ENCODE peak calls at places on chromosome 19, in seven cellular contexts. B, T, Z, S, C, F and A are unnamed samples.

GRCh38 chr19:10636304-10636972 is 11.1 kb downstream of the SLC44A2 start:
- DNase-seq in S (no peak), B (no peak), C (no peak), Z (no peak), F (peak), T (no peak), A (no peak)

GRCh38 chr19:2194513-2195078 is 30.9 kb downstream of the DOT1L start:
- DNase-seq in F (no peak), S (no peak), C (no peak), T (no peak), Z (no peak), B (no peak), A (no peak)

GRCh38 chr19:17327068-17327653 is 7.5 kb downstream of the ANO8 start:
- DNase-seq in T (no peak), Z (no peak), F (no peak), C (no peak), B (no peak), S (no peak), A (no peak)

GRCh38 chr19:17149393-17150135 is 65.6 kb upstream of the USE1 start:
- DNase-seq in S (no peak), T (no peak), Z (no peak), F (no peak), C (no peak), B (no peak), A (no peak)

GRCh38 chr19:37928527-37929286 is 21.7 kb downstream of the SIPA1L3 start:
- DNase-seq in T (no peak), Z (no peak), C (no peak), B (no peak), S (no peak), F (peak), A (no peak)

GRCh38 chr19:49896863-49897621 is at the start of gene IL4I1:
- DNase-seq in T (no peak), F (no peak), C (peak), S (peak), B (no peak), Z (no peak), A (no peak)

GRCh38 chr19:679418-680286 is 3.5 kb downstream of the FSTL3 start:
- DNase-seq in F (peak), T (peak), Z (peak), C (peak), B (peak), S (no peak), A (peak)

GRCh38 chr19:2385053-2385721 is 25.1 kb downstream of the TMPRSS9 start:
- DNase-seq in F (peak), T (peak), B (peak), S (no peak), Z (no peak), C (peak), A (peak)

GRCh38 chr19:18637644-18638630 is 1.1 kb downstream of the KLHL26 start:
- DNase-seq in S (no peak), T (no peak), B (no peak), Z (no peak), F (peak), C (no peak), A (no peak)
- TF ChIP-seq CTCF in S (no peak), T (no peak), B (no peak), Z (no peak), F (no peak), C (no peak), A (no peak)

DNA sequence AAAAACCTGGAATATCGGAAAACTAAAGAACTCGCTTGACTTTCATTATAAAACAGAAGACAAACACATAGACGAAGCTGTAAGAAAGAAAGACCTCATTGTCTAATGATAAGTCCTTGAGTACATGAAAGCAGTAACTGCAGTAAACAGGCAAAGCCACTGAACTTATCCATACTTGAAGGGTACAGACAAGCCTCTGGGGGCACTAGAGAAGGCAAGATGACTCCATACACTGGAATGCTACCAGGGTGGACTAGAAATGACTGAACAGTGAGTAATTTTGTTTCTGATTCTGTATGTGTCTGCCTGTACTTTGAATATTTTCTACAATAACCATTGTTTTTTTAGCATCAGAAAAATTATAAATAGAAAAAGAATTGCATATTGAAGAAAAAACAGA is 507.9 kb downstream of the UQCRFS1 start:
- DNase-seq in Z (peak), F (no peak), B (peak), T (no peak), C (peak), S (no peak), A (peak)
- TF ChIP-seq CTCF in Z (peak), F (peak), B (peak), T (peak), C (peak), S (no peak), A (peak)

DNA sequence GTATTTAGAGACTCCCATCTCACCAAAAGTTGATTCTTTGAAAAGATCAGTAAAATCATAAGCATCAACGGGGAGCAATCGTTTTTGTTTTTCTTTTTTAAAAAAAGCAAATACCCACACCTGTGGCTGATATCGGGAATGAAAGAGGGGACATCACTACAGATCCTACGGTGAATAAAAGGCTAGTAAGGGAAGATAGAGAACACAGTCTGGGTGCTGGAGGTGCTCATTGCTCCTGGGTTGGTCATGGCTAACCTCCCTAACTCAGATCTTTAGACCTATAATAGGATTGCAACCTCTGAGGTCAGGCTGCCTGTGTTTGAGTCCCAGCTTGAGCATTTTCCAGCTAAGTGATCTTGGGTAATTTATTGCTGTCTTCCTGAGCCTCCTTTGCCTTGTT is 1.1 kb downstream of the EHD2 start:
- DNase-seq in S (no peak), B (no peak), T (no peak), F (no peak), C (no peak), Z (no peak), A (no peak)
- TF ChIP-seq CTCF in S (no peak), B (no peak), T (no peak), F (no peak), C (no peak), Z (no peak), A (no peak)

GRCh38 chr19:51772977-51773376 is 12.0 kb downstream of the FPR2 start:
- DNase-seq in B (no peak), F (no peak), Z (no peak), C (no peak), S (no peak), T (no peak), A (no peak)

GRCh38 chr19:51779703-51780102 is 15.3 kb upstream of the FPR3 start:
- DNase-seq in S (no peak), C (no peak), B (no peak), Z (no peak), T (no peak), F (no peak), A (no peak)

GRCh38 chr19:51783373-51783772 is 11.6 kb upstream of the FPR3 start:
- DNase-seq in Z (no peak), S (no peak), T (no peak), F (peak), B (no peak), C (peak), A (no peak)

GRCh38 chr19:51777570-51778460 is 16.8 kb downstream of the FPR2 start:
- DNase-seq in C (peak), F (peak), Z (peak), S (peak), B (peak), T (peak), A (peak)
- TF ChIP-seq CTCF in C (peak), F (peak), Z (peak), S (peak), B (peak), T (peak), A (peak)

GRCh38 chr19:35369522-35369921 is 1.3 kb upstream of the GPR42 start:
- DNase-seq in B (no peak), C (no peak), S (no peak), Z (no peak), F (no peak), T (no peak), A (no peak)

GRCh38 chr19:35363711-35364425 is 5.6 kb downstream of the FFAR3 start:
- DNase-seq in Z (no peak), C (no peak), B (no peak), S (no peak), T (no peak), F (no peak), A (no peak)

GRCh38 chr19:35365303-35365702 is 5.6 kb upstream of the GPR42 start:
- DNase-seq in S (no peak), T (no peak), B (no peak), C (no peak), Z (no peak), F (no peak), A (no peak)

GRCh38 chr19:35370722-35371121 is at the start of gene GPR42:
- DNase-seq in F (no peak), Z (no peak), C (no peak), S (no peak), T (no peak), B (no peak), A (no peak)

DNA sequence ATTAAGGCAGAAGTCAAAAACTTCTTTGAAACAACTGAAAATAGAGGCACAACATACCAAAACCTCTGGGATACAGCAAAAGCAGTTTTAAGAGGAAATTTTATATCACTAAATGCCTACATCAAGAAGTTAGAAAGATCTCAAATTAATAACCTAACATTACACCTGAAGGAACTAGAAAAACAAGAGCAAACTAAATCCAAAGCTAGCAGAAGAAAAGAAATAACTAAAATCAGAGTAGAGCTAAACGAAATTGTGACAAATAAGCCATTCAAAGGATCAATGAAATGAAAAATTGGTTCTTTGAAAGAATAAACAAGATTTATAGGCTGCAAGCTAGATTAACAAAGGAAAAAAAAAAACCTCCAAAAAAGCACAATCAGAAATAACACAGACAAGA is 2.5 kb upstream of the GPR42 start:
- DNase-seq in C (no peak), F (no peak), S (no peak), Z (no peak), T (no peak), B (no peak), A (no peak)
- TF ChIP-seq CTCF in C (no peak), F (no peak), S (no peak), Z (no peak), T (no peak), B (no peak), A (no peak)